ENCODE peak calls at places on chromosome 1, in six cellular contexts. A, G, X, N, T and O are unnamed samples.

GRCh38 chr1:66788231-66788939 is 12.7 kb downstream of the INSL5 start:
- DNase-seq in A (no peak), G (no peak), X (no peak), N (peak), T (peak), O (no peak)

GRCh38 chr1:230643887-230644286 is 1.6 kb downstream of the COG2 start:
- DNase-seq in A (no peak), G (no peak), X (no peak), N (no peak), T (peak), O (no peak)

GRCh38 chr1:228004887-228005462 is 1.8 kb upstream of the WNT3A start:
- DNase-seq in A (no peak), G (no peak), X (no peak), N (no peak), T (no peak), O (no peak)

GRCh38 chr1:162649606-162650005 is 17.3 kb downstream of the DDR2 start:
- DNase-seq in A (peak), G (no peak), X (no peak), N (no peak), T (no peak), O (no peak)

GRCh38 chr1:162956922-162957321 is 95.9 kb upstream of the CCDC190 start:
- DNase-seq in A (peak), G (no peak), X (no peak), N (no peak), T (no peak), O (no peak)

GRCh38 chr1:92599184-92599583 is 112.5 kb upstream of the GFI1 start:
- DNase-seq in A (peak), G (no peak), X (no peak), N (peak), T (no peak), O (no peak)

GRCh38 chr1:179440971-179441370 is 75.2 kb downstream of the AXDND1 start:
- DNase-seq in A (no peak), G (no peak), X (no peak), N (no peak), T (peak), O (no peak)

GRCh38 chr1:109988349-109988914 is 3.9 kb downstream of the AHCYL1 start:
- DNase-seq in A (no peak), G (no peak), X (no peak), N (no peak), T (no peak), O (no peak)

GRCh38 chr1:44036409-44037111 is 5.3 kb upstream of the SLC6A9 start:
- DNase-seq in A (peak), G (peak), X (no peak), N (peak), T (peak), O (no peak)

GRCh38 chr1:27959792-27960603 is at the start of gene XKR8:
- DNase-seq in A (peak), G (no peak), X (no peak), N (peak), T (peak), O (peak)